ENCODE peak calls at places on chromosomes 1 and 21, in four cellular contexts. L is adrenal gland, A is right lobe of liver, F is uterus. Z is an unnamed sample. For H3K27me3, the result is how much of the 10 kb centered on the place peaks cover.

GRCh38 chr1:32702599-32703478 is at the start of gene SYNC:
- DNase-seq in L (peak), A (peak), F (peak), Z (no peak)

GRCh38 chr1:201404722-201405483 is 5.8 kb upstream of the LAD1 start:
- DNase-seq in L (no peak), A (no peak), F (no peak), Z (no peak)

GRCh38 chr1:201294876-201295275 is 11.6 kb downstream of the PKP1 start:
- DNase-seq in L (no peak), A (no peak), F (no peak), Z (no peak)

GRCh38 chr1:54627181-54627580 is 3.9 kb upstream of the FAM151A start:
- DNase-seq in L (no peak), A (no peak), F (no peak), Z (no peak)

GRCh38 chr1:25620211-25620610 is 3.6 kb downstream of the MAN1C1 start:
- DNase-seq in L (no peak), A (no peak), F (no peak), Z (no peak)

GRCh38 chr1:227318852-227319607 is 738 bp upstream of the CDC42BPA start:
- DNase-seq in L (peak), A (no peak), F (peak), Z (no peak)

GRCh38 chr1:167185062-167185461 is 35.6 kb upstream of the POU2F1 start:
- DNase-seq in L (no peak), A (no peak), F (no peak), Z (no peak)

GRCh38 chr21:35343046-35343816 is 294.1 kb upstream of the RUNX1 start:
- DNase-seq in L (no peak), A (no peak), F (no peak), Z (no peak)

GRCh38 chr1:196651637-196652215 is at the start of gene CFH:
- DNase-seq in L (no peak), A (no peak), F (no peak), Z (peak)

GRCh38 chr21:17513214-17514123 is 626 bp downstream of the CXADR start:
- DNase-seq in L (peak), A (peak), F (peak), Z (peak)

GRCh38 chr1:155050560-155051341 is at the start of gene ADAM15:
- DNase-seq in L (peak), A (peak), F (peak), Z (peak)

GRCh38 chr1:21334214-21335087 is 44.2 kb upstream of the ECE1 start:
- DNase-seq in L (peak), A (peak), F (peak), Z (peak)

GRCh38 chr1:2784854-2785630 is 16.5 kb downstream of the TTC34 start:
- DNase-seq in L (no peak), A (peak), F (no peak), Z (no peak)

GRCh38 chr1:153662269-153662668 is 3.8 kb downstream of the SNAPIN start:
- DNase-seq in L (no peak), A (no peak), F (no peak), Z (no peak)

GRCh38 chr1:230621290-230622022 is 20.8 kb upstream of the COG2 start:
- DNase-seq in L (no peak), A (no peak), F (no peak), Z (no peak)

GRCh38 chr1:92951141-92951582 is 10.1 kb downstream of the DIPK1A start:
- DNase-seq in L (no peak), A (no peak), F (no peak), Z (peak)

GRCh38 chr21:42102063-42102462 is 30.9 kb downstream of the UMODL1 start:
- DNase-seq in L (no peak), A (no peak), F (no peak), Z (peak)

GRCh38 chr1:94105501-94105952 is 15.4 kb downstream of the ABCA4 start:
- DNase-seq in L (no peak), A (no peak), F (no peak), Z (no peak)

GRCh38 chr1:116321766-116322175 is 51.3 kb upstream of the ATP1A1 start:
- DNase-seq in L (no peak), A (no peak), F (no peak), Z (no peak)

GRCh38 chr1:12140016-12140415 is 26.8 kb upstream of the TNFRSF1B start:
- DNase-seq in L (no peak), A (no peak), F (no peak), Z (no peak)

GRCh38 chr1:94327001-94327685 is 89.8 kb upstream of the ARHGAP29 start:
- DNase-seq in L (peak), A (peak), F (peak), Z (no peak)

GRCh38 chr1:230735447-230735846 is 11.7 kb upstream of the CAPN9 start:
- DNase-seq in L (no peak), A (no peak), F (no peak), Z (no peak)

GRCh38 chr1:169321539-169321938 is 46.1 kb downstream of the NME7 start:
- DNase-seq in L (no peak), A (no peak), F (no peak), Z (peak)

GRCh38 chr1:198495635-198496034 is 44.8 kb downstream of the ATP6V1G3 start:
- DNase-seq in L (no peak), A (no peak), F (no peak), Z (no peak)

GRCh38 chr1:18722270-18722669 is 91.6 kb downstream of the PAX7 start:
- DNase-seq in L (no peak), A (no peak), F (no peak), Z (no peak)
- H3K27me3 ChIP-seq in L (under half), A (under half), F (under half), Z (half or more)

DNA sequence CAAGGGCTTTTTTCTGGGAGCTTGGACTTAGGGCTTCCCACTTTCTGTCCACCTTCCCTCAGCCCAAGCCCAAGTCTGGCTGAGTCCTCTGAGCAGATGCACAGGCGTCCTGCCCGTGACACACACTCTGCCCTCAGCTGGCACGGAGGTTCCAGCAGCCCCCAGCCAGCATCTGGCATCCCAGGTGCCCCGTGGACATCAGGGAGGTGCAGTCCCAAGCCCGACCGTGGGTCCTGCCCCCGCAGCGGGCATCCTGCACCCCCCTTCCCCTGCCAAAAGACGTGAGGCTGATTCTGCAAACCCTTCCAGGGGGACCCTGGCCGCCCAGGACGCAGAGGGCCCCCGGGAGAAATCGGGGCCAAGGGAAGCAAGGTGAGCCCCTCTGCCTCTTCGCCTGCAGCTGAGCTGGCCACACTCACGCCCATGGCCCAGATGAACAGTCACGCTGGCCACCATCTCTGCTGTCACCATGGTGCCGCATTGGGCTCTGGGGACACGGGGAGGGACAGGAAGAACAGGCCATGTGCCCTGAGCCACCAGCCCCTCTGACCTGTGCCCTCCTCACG is 20.5 kb downstream of the COL6A2 start:
- DNase-seq in L (no peak), A (peak), F (peak), Z (no peak)
- H3K27ac ChIP-seq in L (no peak), A (no peak), F (peak), Z (no peak)

GRCh38 chr1:213905315-213905714 is 82.5 kb upstream of the PROX1 start:
- DNase-seq in L (no peak), A (no peak), F (no peak), Z (no peak)
- H3K27me3 ChIP-seq in L (under half), A (under half), F (under half), Z (under half)

GRCh38 chr1:8010080-8010664 is 15.9 kb downstream of the ERRFI1 start:
- DNase-seq in L (no peak), A (no peak), F (no peak), Z (peak)
- H3K27ac ChIP-seq in L (no peak), A (peak), F (no peak), Z (no peak)

DNA sequence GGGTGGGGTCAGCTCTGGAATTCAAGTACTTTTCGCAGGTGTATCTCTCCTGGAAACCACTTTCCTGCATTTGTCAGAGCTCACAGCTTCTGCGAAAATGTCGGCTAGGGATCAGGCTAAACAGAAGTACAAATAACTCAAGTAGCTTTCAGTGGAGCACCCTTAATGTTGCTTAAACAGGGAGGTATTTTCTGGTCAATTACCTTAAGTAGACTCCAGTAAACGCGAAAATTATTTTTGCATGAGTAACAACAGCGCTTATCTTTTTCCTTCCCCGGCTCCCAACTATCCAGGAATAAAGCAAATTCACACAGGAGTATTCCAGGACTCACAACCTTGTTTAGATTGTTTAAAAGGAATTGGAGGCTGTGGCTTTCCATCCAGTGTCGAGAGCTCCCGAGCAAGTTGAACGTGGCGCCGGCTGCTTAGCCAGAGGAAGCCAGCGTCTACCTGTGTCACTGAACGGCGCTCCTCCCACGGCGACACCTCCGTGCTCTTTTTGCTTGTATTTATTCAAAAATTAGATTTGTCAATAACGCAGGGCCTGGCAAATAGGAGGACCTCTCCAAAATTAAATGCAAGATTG is 7.3 kb upstream of the SIM2 start:
- DNase-seq in L (no peak), A (no peak), F (no peak), Z (no peak)
- H3K27me3 ChIP-seq in L (half or more), A (under half), F (half or more), Z (half or more)

DNA sequence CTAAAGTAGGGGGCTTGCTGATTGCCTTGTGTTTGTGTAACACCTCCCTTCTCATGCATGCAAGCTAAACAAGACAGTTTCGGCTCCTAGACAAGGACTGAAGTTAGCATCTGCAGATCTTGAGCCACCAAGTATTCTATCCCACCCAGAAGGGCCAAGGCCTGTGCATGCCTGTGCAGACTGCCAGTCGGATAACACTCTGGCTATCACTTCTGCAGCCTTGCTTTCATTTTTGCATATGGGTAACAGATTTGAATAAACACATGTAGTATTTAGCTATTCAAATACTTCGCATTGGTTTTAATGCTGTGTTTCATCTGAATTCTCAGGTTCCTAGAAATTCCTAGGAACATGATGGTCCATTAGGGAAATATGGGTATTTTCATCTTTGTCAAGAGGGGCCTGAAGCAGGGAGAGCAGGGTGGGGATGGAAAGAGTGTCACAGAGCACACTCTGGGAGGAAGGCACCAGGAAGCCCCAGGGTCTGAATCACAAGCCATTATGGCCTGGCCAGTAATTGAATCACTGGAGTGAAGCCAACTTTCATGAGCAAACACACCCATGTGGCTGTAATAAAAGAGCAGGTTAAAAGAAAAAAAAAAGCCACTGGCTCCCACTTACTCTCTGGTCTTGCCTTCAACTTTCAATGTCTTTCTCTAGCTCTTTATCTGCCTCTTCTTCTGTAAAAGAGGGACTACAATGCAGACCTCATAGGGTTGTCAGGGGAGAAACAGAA is 28.2 kb downstream of the GADD45A start:
- DNase-seq in L (peak), A (no peak), F (peak), Z (no peak)
- H3K27ac ChIP-seq in L (no peak), A (no peak), F (no peak), Z (peak)

DNA sequence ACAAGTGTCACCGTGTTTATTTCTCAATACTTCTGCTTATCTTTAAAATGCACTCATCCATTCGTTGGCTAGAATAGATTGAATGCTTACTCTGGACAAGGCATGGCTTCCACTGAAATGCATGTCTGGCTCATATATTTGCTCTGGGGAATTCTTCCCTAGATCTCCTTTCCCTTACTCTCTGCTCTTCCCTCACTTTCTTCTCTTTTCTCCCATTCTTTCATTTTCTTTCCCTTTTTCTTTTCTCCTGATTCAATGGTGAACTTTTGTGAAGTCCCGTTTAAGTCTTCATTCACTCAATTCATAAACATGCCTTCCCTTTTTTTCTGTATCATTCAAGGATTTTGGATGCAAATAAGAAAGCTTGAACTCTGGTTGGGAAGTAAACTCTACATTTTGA is 234.5 kb downstream of the DYRK1A start:
- DNase-seq in L (no peak), A (no peak), F (no peak), Z (no peak)
- H3K27me3 ChIP-seq in L (under half), A (under half), F (under half), Z (under half)

GRCh38 chr1:19344831-19345230 is 32.7 kb downstream of the SLC66A1 start:
- DNase-seq in L (no peak), A (no peak), F (no peak), Z (no peak)
- H3K27ac ChIP-seq in L (no peak), A (no peak), F (peak), Z (no peak)